ENCODE peak calls at places on chromosomes 5 and 9, in ten cellular contexts. Z, O, L, Y, X, B, Q, V, T and C are unnamed samples.

GRCh38 chr9:91857831-91858669 is 92.0 kb downstream of the ROR2 start:
- DNase-seq in Z (no peak), Y (no peak), L (no peak), O (no peak), T (no peak), V (peak), X (no peak), B (no peak), Q (no peak), C (no peak)

GRCh38 chr5:133924221-133924920 is 44.1 kb downstream of the C5orf15 start:
- DNase-seq in L (no peak), X (no peak), B (no peak), O (no peak), Q (peak), V (no peak), Y (no peak), T (no peak), Z (no peak), C (no peak)

GRCh38 chr5:143205386-143205785 is 198.1 kb downstream of the NR3C1 start:
- DNase-seq in Q (no peak), Y (no peak), X (no peak), L (no peak), V (peak), B (peak), T (no peak), O (no peak), Z (no peak), C (peak)

GRCh38 chr5:91179018-91179417 is 204.1 kb downstream of the ARRDC3 start:
- DNase-seq in Y (no peak), X (no peak), L (no peak), T (no peak), B (no peak), Q (no peak), O (no peak), V (peak), Z (no peak), C (no peak)

GRCh38 chr5:136963521-136963920 is 535.6 kb downstream of the SPOCK1 start:
- DNase-seq in Y (no peak), V (no peak), Z (no peak), Q (no peak), L (no peak), T (no peak), X (no peak), O (no peak), B (no peak), C (no peak)

GRCh38 chr9:114000063-114000454 is 78.0 kb downstream of the AMBP start:
- DNase-seq in X (no peak), T (no peak), Z (peak), O (no peak), B (no peak), Y (no peak), V (no peak), L (no peak), Q (no peak), C (no peak)

GRCh38 chr9:16453390-16453789 is 417.1 kb downstream of the BNC2 start:
- DNase-seq in L (no peak), X (no peak), Q (no peak), T (no peak), B (no peak), Y (no peak), O (no peak), Z (no peak), V (no peak), C (no peak)

GRCh38 chr5:98397081-98397480 is 376.4 kb upstream of the RGMB start:
- DNase-seq in B (peak), V (peak), Q (no peak), T (no peak), Y (no peak), L (no peak), O (no peak), Z (no peak), X (no peak), C (no peak)

GRCh38 chr9:36560813-36561212 is 11.9 kb upstream of the MELK start:
- DNase-seq in L (no peak), O (no peak), Y (no peak), Z (no peak), V (no peak), B (no peak), T (no peak), X (no peak), Q (no peak), C (no peak)

GRCh38 chr9:115413304-115413703 is 295.3 kb upstream of the TNC start:
- DNase-seq in V (no peak), L (no peak), T (no peak), O (no peak), X (no peak), Z (no peak), B (no peak), Q (no peak), Y (no peak), C (no peak)